ENCODE peak calls at places on chromosomes 11 and 22, in five cellular contexts. One of them, this sample, is unnamed.

GRCh38 chr22:24417901-24418641 is 9.3 kb upstream of the ADORA2A start:
- DNase-seq in neural progenitor cell: no peak
- DNase-seq in HEK293T: no peak
- DNase-seq in RWPE1: no peak
- DNase-seq in hepatic stellate cell: no peak
- DNase-seq in this sample: no peak

GRCh38 chr22:46844606-46845210 is 82.3 kb downstream of the TBC1D22A start:
- DNase-seq in hepatic stellate cell: no peak
- DNase-seq in RWPE1: no peak
- DNase-seq in HEK293T: no peak
- DNase-seq in neural progenitor cell: no peak
- DNase-seq in this sample: no peak

GRCh38 chr11:67680701-67681472 is 6.5 kb upstream of the ALDH3B2 start:
- DNase-seq in HEK293T: no peak
- DNase-seq in hepatic stellate cell: no peak
- DNase-seq in RWPE1: no peak
- DNase-seq in neural progenitor cell: no peak
- DNase-seq in this sample: peak; percentile 48

GRCh38 chr11:112291191-112291590 is 30.5 kb upstream of the PLET1 start:
- DNase-seq in neural progenitor cell: no peak
- DNase-seq in HEK293T: no peak
- DNase-seq in hepatic stellate cell: no peak
- DNase-seq in RWPE1: no peak
- DNase-seq in this sample: no peak

GRCh38 chr22:26174280-26174679 is 5.0 kb downstream of the SEZ6L start:
- DNase-seq in hepatic stellate cell: no peak
- DNase-seq in HEK293T: peak; percentile 44
- DNase-seq in RWPE1: no peak
- DNase-seq in neural progenitor cell: peak; percentile 74
- DNase-seq in this sample: peak; percentile 37

GRCh38 chr11:45213316-45213665 is 66.9 kb downstream of the PRDM11 start:
- DNase-seq in hepatic stellate cell: no peak
- DNase-seq in neural progenitor cell: no peak
- DNase-seq in HEK293T: no peak
- DNase-seq in RWPE1: no peak
- DNase-seq in this sample: no peak

GRCh38 chr11:45161252-45162063 is 15.0 kb downstream of the PRDM11 start:
- DNase-seq in neural progenitor cell: peak; percentile 25
- DNase-seq in RWPE1: no peak
- DNase-seq in HEK293T: no peak
- DNase-seq in hepatic stellate cell: no peak
- DNase-seq in this sample: no peak

GRCh38 chr22:49934891-49935557 is 16.6 kb downstream of the CRELD2 start:
- DNase-seq in neural progenitor cell: peak; percentile 65
- DNase-seq in hepatic stellate cell: peak; percentile 61
- DNase-seq in RWPE1: peak; percentile 41
- DNase-seq in HEK293T: no peak
- DNase-seq in this sample: no peak

GRCh38 chr11:120134931-120135228 is 3.0 kb downstream of the TRIM29 start:
- DNase-seq in hepatic stellate cell: no peak
- DNase-seq in neural progenitor cell: no peak
- DNase-seq in RWPE1: no peak
- DNase-seq in HEK293T: no peak
- DNase-seq in this sample: no peak

GRCh38 chr11:81644239-81644840 is 1089.3 kb downstream of the FAM181B start:
- DNase-seq in RWPE1: peak; percentile 36
- DNase-seq in hepatic stellate cell: peak; percentile 8
- DNase-seq in neural progenitor cell: peak; percentile 83
- DNase-seq in HEK293T: peak; percentile 28
- DNase-seq in this sample: peak; percentile 66

GRCh38 chr22:17972385-17973181 is 51.8 kb downstream of the MICAL3 start:
- DNase-seq in neural progenitor cell: peak; percentile 32
- DNase-seq in RWPE1: peak; percentile 42
- DNase-seq in HEK293T: no peak
- DNase-seq in hepatic stellate cell: peak; percentile 61
- DNase-seq in this sample: peak; percentile 72

GRCh38 chr11:62431171-62431895 is 12.5 kb downstream of the SCGB1A1 start:
- DNase-seq in neural progenitor cell: no peak
- DNase-seq in RWPE1: no peak
- DNase-seq in hepatic stellate cell: peak; percentile 69
- DNase-seq in HEK293T: no peak
- DNase-seq in this sample: no peak

GRCh38 chr22:28051787-28052356 is 132.8 kb upstream of the PITPNB start:
- DNase-seq in neural progenitor cell: peak; percentile 86
- DNase-seq in HEK293T: peak; percentile 78
- DNase-seq in RWPE1: peak; percentile 33
- DNase-seq in hepatic stellate cell: peak; percentile 30
- DNase-seq in this sample: peak; percentile 84

GRCh38 chr11:122741613-122742012 is 86.1 kb downstream of the UBASH3B start:
- DNase-seq in RWPE1: no peak
- DNase-seq in neural progenitor cell: no peak
- DNase-seq in hepatic stellate cell: peak; percentile 62
- DNase-seq in HEK293T: no peak
- DNase-seq in this sample: no peak

GRCh38 chr11:3232956-3233355 is 739 bp upstream of the MRGPRE start:
- DNase-seq in HEK293T: no peak
- DNase-seq in RWPE1: no peak
- DNase-seq in hepatic stellate cell: no peak
- DNase-seq in neural progenitor cell: no peak
- DNase-seq in this sample: no peak

GRCh38 chr22:29121124-29121523 is 48.3 kb downstream of the KREMEN1 start:
- DNase-seq in RWPE1: no peak
- DNase-seq in HEK293T: no peak
- DNase-seq in hepatic stellate cell: no peak
- DNase-seq in neural progenitor cell: no peak
- DNase-seq in this sample: no peak

GRCh38 chr22:38505595-38506117 is 455 bp downstream of the DDX17 start:
- DNase-seq in HEK293T: peak; percentile 69
- DNase-seq in RWPE1: peak; percentile 43
- DNase-seq in neural progenitor cell: peak; percentile 83
- DNase-seq in hepatic stellate cell: peak; percentile 68
- DNase-seq in this sample: peak; percentile 46

GRCh38 chr22:27199354-27199753 is 542.0 kb downstream of the MIAT start:
- DNase-seq in RWPE1: no peak
- DNase-seq in hepatic stellate cell: no peak
- DNase-seq in neural progenitor cell: no peak
- DNase-seq in HEK293T: no peak
- DNase-seq in this sample: no peak

GRCh38 chr22:30302810-30303138 is 13.5 kb upstream of the CASTOR1 start:
- DNase-seq in RWPE1: no peak
- DNase-seq in hepatic stellate cell: no peak
- DNase-seq in neural progenitor cell: no peak
- DNase-seq in HEK293T: no peak
- DNase-seq in this sample: no peak

GRCh38 chr11:34649597-34649996 is 28.7 kb downstream of the EHF start:
- DNase-seq in neural progenitor cell: no peak
- DNase-seq in hepatic stellate cell: no peak
- DNase-seq in RWPE1: no peak
- DNase-seq in HEK293T: no peak
- DNase-seq in this sample: no peak

GRCh38 chr11:63560506-63561179 is 2.5 kb downstream of the PLAAT2 start:
- DNase-seq in hepatic stellate cell: no peak
- DNase-seq in HEK293T: no peak
- DNase-seq in RWPE1: no peak
- DNase-seq in neural progenitor cell: no peak
- DNase-seq in this sample: no peak

GRCh38 chr11:120244966-120245365 is 5.0 kb downstream of the POU2F3 start:
- DNase-seq in neural progenitor cell: no peak
- DNase-seq in RWPE1: no peak
- DNase-seq in hepatic stellate cell: no peak
- DNase-seq in HEK293T: no peak
- DNase-seq in this sample: no peak

GRCh38 chr22:25062378-25063095 is 110.0 kb downstream of the KIAA1671 start:
- DNase-seq in HEK293T: no peak
- DNase-seq in hepatic stellate cell: no peak
- DNase-seq in RWPE1: no peak
- DNase-seq in neural progenitor cell: no peak
- DNase-seq in this sample: no peak

This sample was measured in SK-MEL-5.